ENCODE peak calls at places on chromosomes 4 and X, in four cellular contexts. One of them, this sample, is unnamed.

GRCh38 chr4:8745036-8745827 is 126.4 kb downstream of the HMX1 start:
- DNase-seq in Panc1: no peak
- DNase-seq in NCI-H1092 treated with DMSO at 0.1 percent for 48 hours: no peak
- DNase-seq in stimulated activated CD8-positive, alpha-beta memory T cell treated with anti-CD3 and anti-CD28 coated beads, Interleukin-7, amount 100 ng/mL, for 1 hour: no peak
- DNase-seq in this sample: no peak

GRCh38 chr4:71532407-71532806 is 193.6 kb downstream of the SLC4A4 start:
- DNase-seq in Panc1: no peak
- DNase-seq in NCI-H1092 treated with DMSO at 0.1 percent for 48 hours: no peak
- DNase-seq in stimulated activated CD8-positive, alpha-beta memory T cell treated with anti-CD3 and anti-CD28 coated beads, Interleukin-7, amount 100 ng/mL, for 1 hour: no peak
- DNase-seq in this sample: no peak

GRCh38 chr4:54281060-54281781 is 52.1 kb downstream of the PDGFRA start:
- DNase-seq in Panc1: no peak
- DNase-seq in NCI-H1092 treated with DMSO at 0.1 percent for 48 hours: no peak
- DNase-seq in stimulated activated CD8-positive, alpha-beta memory T cell treated with anti-CD3 and anti-CD28 coated beads, Interleukin-7, amount 100 ng/mL, for 1 hour: no peak
- DNase-seq in this sample: no peak

GRCh38 chr4:10061650-10062415 is 40.5 kb upstream of the SLC2A9 start:
- DNase-seq in Panc1: no peak
- DNase-seq in stimulated activated CD8-positive, alpha-beta memory T cell treated with anti-CD3 and anti-CD28 coated beads, Interleukin-7, amount 100 ng/mL, for 1 hour: no peak
- DNase-seq in NCI-H1092 treated with DMSO at 0.1 percent for 48 hours: no peak
- DNase-seq in this sample: no peak

GRCh38 chrX:1453951-1454785 is 1.5 kb upstream of the ASMTL start:
- DNase-seq in NCI-H1092 treated with DMSO at 0.1 percent for 48 hours: no peak
- DNase-seq in stimulated activated CD8-positive, alpha-beta memory T cell treated with anti-CD3 and anti-CD28 coated beads, Interleukin-7, amount 100 ng/mL, for 1 hour: peak
- DNase-seq in Panc1: no peak
- DNase-seq in this sample: peak

GRCh38 chr4:18366762-18367358 is 345.3 kb upstream of the LCORL start:
- DNase-seq in Panc1: no peak
- DNase-seq in stimulated activated CD8-positive, alpha-beta memory T cell treated with anti-CD3 and anti-CD28 coated beads, Interleukin-7, amount 100 ng/mL, for 1 hour: no peak
- DNase-seq in NCI-H1092 treated with DMSO at 0.1 percent for 48 hours: peak
- DNase-seq in this sample: no peak

GRCh38 chr4:32102941-32103340 is 1382.8 kb downstream of the PCDH7 start:
- DNase-seq in stimulated activated CD8-positive, alpha-beta memory T cell treated with anti-CD3 and anti-CD28 coated beads, Interleukin-7, amount 100 ng/mL, for 1 hour: no peak
- DNase-seq in NCI-H1092 treated with DMSO at 0.1 percent for 48 hours: no peak
- DNase-seq in Panc1: no peak
- DNase-seq in this sample: no peak

GRCh38 chrX:33465137-33465536 is 253.8 kb upstream of the DMD start:
- DNase-seq in Panc1: no peak
- DNase-seq in NCI-H1092 treated with DMSO at 0.1 percent for 48 hours: no peak
- DNase-seq in stimulated activated CD8-positive, alpha-beta memory T cell treated with anti-CD3 and anti-CD28 coated beads, Interleukin-7, amount 100 ng/mL, for 1 hour: no peak
- DNase-seq in this sample: no peak